ENCODE peak calls at places on chromosome 5, in eight cellular contexts. E is prostate gland, Z is esophagus muscularis mucosa, T is K562, V is GM12892, I is breast epithelium, X is stomach, M is endothelial cell of umbilical vein. S is an unnamed sample.

GRCh38 chr5:119318256-119318914 is 37.4 kb upstream of the TNFAIP8 start:
- DNase-seq in E (no peak), Z (no peak), T (no peak), V (no peak), I (no peak), X (no peak), M (no peak), S (peak; percentile 78)

GRCh38 chr5:39420482-39421145 is 4.2 kb downstream of the DAB2 start:
- DNase-seq in E (no peak), Z (peak; percentile 94), T (no peak), V (no peak), I (peak; percentile 46), X (peak; percentile 29), M (peak; percentile 62), S (no peak)

GRCh38 chr5:74506119-74506518 is 134.4 kb downstream of the ENC1 start:
- DNase-seq in E (no peak), Z (peak; percentile 80), T (no peak), V (no peak), I (no peak), X (no peak), M (no peak), S (no peak)

GRCh38 chr5:154858972-154859950 is 834 bp downstream of the CNOT8 start:
- DNase-seq in E (no peak), Z (no peak), T (no peak), V (no peak), I (no peak), X (no peak), M (peak; percentile 57), S (no peak)

GRCh38 chr5:16550316-16550952 is 66.4 kb downstream of the RETREG1 start:
- DNase-seq in E (no peak), Z (no peak), T (peak; percentile 80), V (peak; percentile 31), I (no peak), X (no peak), M (peak; percentile 23), S (no peak)

GRCh38 chr5:151565971-151566370 is 25.2 kb downstream of the FAT2 start:
- DNase-seq in E (no peak), Z (no peak), T (no peak), V (no peak), I (no peak), X (no peak), M (no peak), S (no peak)

GRCh38 chr5:60677831-60678664 is 21.9 kb downstream of the DEPDC1B start:
- DNase-seq in E (no peak), Z (no peak), T (peak; percentile 38), V (no peak), I (no peak), X (peak; percentile 37), M (peak; percentile 70), S (no peak)

GRCh38 chr5:169970911-169971436 is 9.3 kb downstream of the INSYN2B start:
- DNase-seq in E (no peak), Z (no peak), T (no peak), V (no peak), I (no peak), X (no peak), M (peak; percentile 85), S (peak; percentile 78)

GRCh38 chr5:93384977-93385376 is 196.0 kb downstream of the NR2F1-AS1 start:
- DNase-seq in E (no peak), Z (no peak), T (no peak), V (no peak), I (no peak), X (no peak), M (no peak), S (no peak)

GRCh38 chr5:134175874-134176522 is 752 bp downstream of the SKP1 start:
- DNase-seq in E (peak; percentile 23), Z (no peak), T (no peak), V (peak; percentile 13), I (no peak), X (peak; percentile 36), M (peak; percentile 50), S (no peak)

GRCh38 chr5:126971455-126972019 is 58.8 kb downstream of the MARCHF3 start:
- DNase-seq in E (no peak), Z (no peak), T (peak; percentile 84), V (no peak), I (no peak), X (no peak), M (peak; percentile 51), S (no peak)

GRCh38 chr5:175738126-175738525 is 80.3 kb downstream of the HRH2 start:
- DNase-seq in E (no peak), Z (no peak), T (no peak), V (no peak), I (no peak), X (no peak), M (no peak), S (no peak)

GRCh38 chr5:95392593-95393182 is 1.5 kb downstream of the FAM81B start:
- DNase-seq in E (peak; percentile 15), Z (no peak), T (peak; percentile 53), V (no peak), I (no peak), X (no peak), M (peak; percentile 67), S (no peak)

GRCh38 chr5:176620333-176620981 is 9.9 kb downstream of the SNCB start:
- DNase-seq in E (no peak), Z (no peak), T (peak; percentile 54), V (no peak), I (no peak), X (no peak), M (no peak), S (no peak)

GRCh38 chr5:17805426-17805825 is 171.2 kb downstream of the TAF11L14 start:
- DNase-seq in E (peak; percentile 45), Z (no peak), T (no peak), V (no peak), I (no peak), X (no peak), M (peak; percentile 80), S (no peak)

GRCh38 chr5:91382530-91383026 is 539 bp downstream of the ARRDC3 start:
- DNase-seq in E (peak; percentile 35), Z (no peak), T (peak; percentile 10), V (no peak), I (no peak), X (peak; percentile 42), M (peak; percentile 71), S (no peak)

GRCh38 chr5:140182075-140182709 is 7.2 kb downstream of the CYSTM1 start:
- DNase-seq in E (peak; percentile 24), Z (no peak), T (no peak), V (no peak), I (no peak), X (no peak), M (no peak), S (no peak)

GRCh38 chr5:178223196-178223773 is 9.3 kb downstream of the PHYKPL start:
- DNase-seq in E (no peak), Z (no peak), T (no peak), V (no peak), I (no peak), X (no peak), M (no peak), S (no peak)

GRCh38 chr5:57117601-57118000 is 56.3 kb upstream of the GPBP1 start:
- DNase-seq in E (no peak), Z (no peak), T (no peak), V (no peak), I (no peak), X (no peak), M (no peak), S (no peak)

GRCh38 chr5:136064510-136064909 is 35.7 kb downstream of the TGFBI start:
- DNase-seq in E (no peak), Z (no peak), T (peak; percentile 33), V (no peak), I (no peak), X (no peak), M (no peak), S (no peak)

GRCh38 chr5:12384005-12384404 is 479.8 kb upstream of the CTNND2 start:
- DNase-seq in E (no peak), Z (no peak), T (no peak), V (no peak), I (no peak), X (no peak), M (no peak), S (no peak)

GRCh38 chr5:173327948-173328895 is at the start of gene STC2:
- DNase-seq in E (peak; percentile 62), Z (no peak), T (peak; percentile 91), V (peak; percentile 75), I (peak; percentile 95), X (peak; percentile 73), M (peak; percentile 82), S (peak; percentile 70)
- TF ChIP-seq POLR2AphosphoS5 in E (peak; percentile 55), Z (peak; percentile 61), T (no peak), V (peak; percentile 55), I (peak; percentile 78), X (peak; percentile 9), M (peak; percentile 66), S (no peak)

GRCh38 chr5:168287362-168287761 is 4.1 kb upstream of the WWC1 start:
- DNase-seq in E (no peak), Z (no peak), T (no peak), V (no peak), I (no peak), X (no peak), M (no peak), S (no peak)
- TF ChIP-seq POLR2AphosphoS5 in E (no peak), Z (no peak), T (no peak), V (no peak), I (no peak), X (no peak), M (no peak), S (no peak)

DNA sequence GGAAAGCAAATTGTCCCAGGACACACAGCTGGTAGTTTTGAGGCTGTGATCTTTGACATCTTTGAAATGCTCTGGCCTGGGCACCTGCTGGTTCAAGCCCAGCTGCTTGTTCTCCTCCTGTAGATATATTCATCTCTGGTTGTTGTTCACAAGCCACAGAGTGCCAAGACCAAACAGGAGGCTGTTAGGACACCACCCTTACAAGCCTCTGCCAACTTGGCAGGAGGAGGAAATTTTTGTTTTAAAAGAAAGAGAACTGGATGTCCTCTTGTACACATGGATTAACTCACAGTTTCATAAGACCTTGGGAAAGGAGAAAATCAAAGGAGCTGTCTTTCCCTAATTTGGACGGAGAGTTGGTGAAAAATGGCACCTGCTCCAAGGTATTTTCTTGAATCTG is 8.5 kb upstream of the ZFP62 start:
- DNase-seq in E (peak; percentile 88), Z (peak; percentile 92), T (no peak), V (no peak), I (peak; percentile 68), X (no peak), M (no peak), S (no peak)
- TF ChIP-seq POLR2AphosphoS5 in E (peak; percentile 96), Z (peak; percentile 82), T (no peak), V (no peak), I (peak; percentile 7), X (peak; percentile 92), M (no peak), S (no peak)

GRCh38 chr5:142277796-142278195 is 47.0 kb downstream of the SPRY4 start:
- DNase-seq in E (no peak), Z (no peak), T (no peak), V (no peak), I (no peak), X (no peak), M (no peak), S (no peak)

GRCh38 chr5:142280066-142281011 is 44.5 kb downstream of the SPRY4 start:
- DNase-seq in E (no peak), Z (no peak), T (peak; percentile 76), V (no peak), I (peak; percentile 29), X (no peak), M (peak; percentile 70), S (no peak)

GRCh38 chr5:142281966-142282365 is 42.9 kb downstream of the SPRY4 start:
- DNase-seq in E (no peak), Z (no peak), T (no peak), V (no peak), I (no peak), X (no peak), M (no peak), S (no peak)

GRCh38 chr5:142283304-142283703 is 41.5 kb downstream of the SPRY4 start:
- DNase-seq in E (peak; percentile 15), Z (no peak), T (no peak), V (no peak), I (no peak), X (no peak), M (no peak), S (no peak)

GRCh38 chr5:142281012-142281374 is 43.8 kb downstream of the SPRY4 start:
- DNase-seq in E (no peak), Z (no peak), T (no peak), V (no peak), I (no peak), X (no peak), M (no peak), S (no peak)
- TF ChIP-seq POLR2AphosphoS5 in E (no peak), Z (no peak), T (no peak), V (no peak), I (no peak), X (no peak), M (no peak), S (peak; percentile 77)

S was measured in spleen.